ENCODE peak calls at places on chromosome 20, in five cellular contexts. One of them, this sample, is unnamed.

GRCh38 chr20:53828673-53829085 is 235.0 kb upstream of the ZNF217 start:
- DNase-seq in trophoblast cell: peak
- DNase-seq in mesenchymal stem cell: peak
- DNase-seq in H9: no peak
- DNase-seq in H1: no peak
- DNase-seq in this sample: no peak

GRCh38 chr20:45828589-45828988 is 1.5 kb upstream of the TNNC2 start:
- DNase-seq in H9: no peak
- DNase-seq in trophoblast cell: no peak
- DNase-seq in mesenchymal stem cell: no peak
- DNase-seq in H1: no peak
- DNase-seq in this sample: no peak

GRCh38 chr20:3735768-3736167 is 3.3 kb downstream of the HSPA12B start:
- DNase-seq in H1: no peak
- DNase-seq in mesenchymal stem cell: no peak
- DNase-seq in H9: peak
- DNase-seq in trophoblast cell: no peak
- DNase-seq in this sample: no peak

GRCh38 chr20:35173576-35174192 is 1.8 kb downstream of the PROCR start:
- DNase-seq in H9: no peak
- DNase-seq in mesenchymal stem cell: no peak
- DNase-seq in H1: no peak
- DNase-seq in trophoblast cell: no peak
- DNase-seq in this sample: no peak

GRCh38 chr20:50053790-50054547 is 59.0 kb downstream of the UBE2V1 start:
- DNase-seq in H9: no peak
- DNase-seq in trophoblast cell: peak
- DNase-seq in H1: no peak
- DNase-seq in mesenchymal stem cell: no peak
- DNase-seq in this sample: no peak

GRCh38 chr20:44170796-44171410 is 16.1 kb downstream of the JPH2 start:
- DNase-seq in trophoblast cell: no peak
- DNase-seq in mesenchymal stem cell: no peak
- DNase-seq in H1: no peak
- DNase-seq in H9: no peak
- DNase-seq in this sample: no peak

GRCh38 chr20:64115171-64115911 is 8.0 kb upstream of the NPBWR2 start:
- DNase-seq in H1: peak
- DNase-seq in trophoblast cell: no peak
- DNase-seq in mesenchymal stem cell: no peak
- DNase-seq in H9: no peak
- DNase-seq in this sample: no peak

GRCh38 chr20:16569218-16570153 is 3.8 kb downstream of the KIF16B start:
- DNase-seq in mesenchymal stem cell: no peak
- DNase-seq in H1: no peak
- DNase-seq in H9: no peak
- DNase-seq in trophoblast cell: no peak
- DNase-seq in this sample: no peak

GRCh38 chr20:60209048-60209447 is 250.8 kb downstream of the CDH26 start:
- DNase-seq in H9: no peak
- DNase-seq in trophoblast cell: peak
- DNase-seq in H1: no peak
- DNase-seq in mesenchymal stem cell: no peak
- DNase-seq in this sample: no peak

GRCh38 chr20:44110816-44111568 is 76.0 kb downstream of the JPH2 start:
- DNase-seq in trophoblast cell: no peak
- DNase-seq in mesenchymal stem cell: no peak
- DNase-seq in H1: no peak
- DNase-seq in H9: no peak
- DNase-seq in this sample: no peak

GRCh38 chr20:58146081-58146734 is 82.2 kb downstream of the ANKRD60 start:
- DNase-seq in trophoblast cell: no peak
- DNase-seq in H1: no peak
- DNase-seq in mesenchymal stem cell: no peak
- DNase-seq in H9: no peak
- DNase-seq in this sample: no peak

GRCh38 chr20:24131281-24131680 is 142.7 kb upstream of the GGTLC1 start:
- DNase-seq in H1: no peak
- DNase-seq in H9: no peak
- DNase-seq in trophoblast cell: peak
- DNase-seq in mesenchymal stem cell: no peak
- DNase-seq in this sample: no peak
- H2BK12ac ChIP-seq in H1: no peak
- H2BK12ac ChIP-seq in H9: no peak
- H2BK12ac ChIP-seq in trophoblast cell: no peak
- H2BK12ac ChIP-seq in mesenchymal stem cell: no peak
- H2BK12ac ChIP-seq in this sample: no peak

GRCh38 chr20:39880890-39881289 is 808.1 kb downstream of the MAFB start:
- DNase-seq in mesenchymal stem cell: no peak
- DNase-seq in H1: no peak
- DNase-seq in H9: peak
- DNase-seq in trophoblast cell: no peak
- DNase-seq in this sample: no peak
- H2BK12ac ChIP-seq in mesenchymal stem cell: no peak
- H2BK12ac ChIP-seq in H1: no peak
- H2BK12ac ChIP-seq in H9: no peak
- H2BK12ac ChIP-seq in trophoblast cell: no peak
- H2BK12ac ChIP-seq in this sample: no peak

GRCh38 chr20:1676650-1677049 is 19.1 kb upstream of the SIRPG start:
- DNase-seq in trophoblast cell: no peak
- DNase-seq in H9: no peak
- DNase-seq in mesenchymal stem cell: no peak
- DNase-seq in H1: no peak
- DNase-seq in this sample: no peak

GRCh38 chr20:1673424-1673823 is 15.8 kb upstream of the SIRPG start:
- DNase-seq in H1: peak
- DNase-seq in mesenchymal stem cell: no peak
- DNase-seq in H9: no peak
- DNase-seq in trophoblast cell: no peak
- DNase-seq in this sample: peak

GRCh38 chr20:1672728-1673127 is 15.1 kb upstream of the SIRPG start:
- DNase-seq in H1: peak
- DNase-seq in mesenchymal stem cell: no peak
- DNase-seq in H9: no peak
- DNase-seq in trophoblast cell: no peak
- DNase-seq in this sample: no peak

GRCh38 chr20:1674361-1674760 is 16.8 kb upstream of the SIRPG start:
- DNase-seq in H1: peak
- DNase-seq in trophoblast cell: no peak
- DNase-seq in mesenchymal stem cell: no peak
- DNase-seq in H9: no peak
- DNase-seq in this sample: no peak

GRCh38 chr20:1674990-1675389 is 17.4 kb upstream of the SIRPG start:
- DNase-seq in H9: no peak
- DNase-seq in mesenchymal stem cell: no peak
- DNase-seq in trophoblast cell: no peak
- DNase-seq in H1: peak
- DNase-seq in this sample: no peak
- H2BK12ac ChIP-seq in H9: no peak
- H2BK12ac ChIP-seq in mesenchymal stem cell: no peak
- H2BK12ac ChIP-seq in trophoblast cell: no peak
- H2BK12ac ChIP-seq in H1: no peak
- H2BK12ac ChIP-seq in this sample: no peak

GRCh38 chr20:31989030-31989645 is 21.1 kb upstream of the CCM2L start:
- DNase-seq in H9: no peak
- DNase-seq in trophoblast cell: peak
- DNase-seq in H1: no peak
- DNase-seq in mesenchymal stem cell: no peak
- DNase-seq in this sample: no peak
- H2BK12ac ChIP-seq in H9: no peak
- H2BK12ac ChIP-seq in trophoblast cell: no peak
- H2BK12ac ChIP-seq in H1: no peak
- H2BK12ac ChIP-seq in mesenchymal stem cell: no peak
- H2BK12ac ChIP-seq in this sample: no peak

DNA sequence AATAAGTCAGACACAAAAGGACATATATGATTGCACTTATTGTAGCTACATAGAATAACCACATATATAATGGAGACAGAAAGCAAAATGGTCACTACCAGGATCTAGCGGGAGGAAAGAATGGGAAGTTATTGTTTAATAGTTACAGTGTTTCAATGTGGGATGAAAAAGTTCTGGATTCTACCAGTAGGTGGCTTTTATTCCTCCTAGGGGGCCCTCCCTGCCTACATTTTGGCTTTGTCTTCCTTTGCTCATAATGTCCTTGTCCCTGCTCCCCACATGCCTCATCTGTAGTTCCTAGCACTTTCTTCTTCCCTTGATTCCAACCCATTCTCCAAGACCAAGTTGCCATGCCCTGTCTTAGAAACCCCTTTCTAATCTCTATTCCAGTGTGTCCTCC is 16.3 kb downstream of the ZNF133 start:
- DNase-seq in trophoblast cell: peak
- DNase-seq in mesenchymal stem cell: peak
- DNase-seq in H9: no peak
- DNase-seq in H1: no peak
- DNase-seq in this sample: no peak
- H2BK12ac ChIP-seq in trophoblast cell: no peak
- H2BK12ac ChIP-seq in mesenchymal stem cell: no peak
- H2BK12ac ChIP-seq in H9: no peak
- H2BK12ac ChIP-seq in H1: no peak
- H2BK12ac ChIP-seq in this sample: no peak